ENCODE peak calls at places on chromosomes 7 and 10, in six cellular contexts. One of them, this sample, is unnamed.

GRCh38 chr7:11427686-11428273 is 404.2 kb downstream of the THSD7A start:
- DNase-seq in B cell: peak
- DNase-seq in CD8-positive, alpha-beta T cell: no peak
- DNase-seq in fibroblast of lung: peak
- DNase-seq in endothelial cell: peak
- DNase-seq in suprapubic skin: no peak
- DNase-seq in this sample: no peak

GRCh38 chr10:119080521-119081259 is at the start of gene EIF3A:
- DNase-seq in B cell: peak
- DNase-seq in fibroblast of lung: peak
- DNase-seq in endothelial cell: peak
- DNase-seq in suprapubic skin: peak
- DNase-seq in CD8-positive, alpha-beta T cell: peak
- DNase-seq in this sample: peak

GRCh38 chr10:69124558-69125121 is 662 bp downstream of the VPS26A start:
- DNase-seq in endothelial cell: peak
- DNase-seq in B cell: peak
- DNase-seq in fibroblast of lung: peak
- DNase-seq in CD8-positive, alpha-beta T cell: peak
- DNase-seq in suprapubic skin: no peak
- DNase-seq in this sample: no peak

GRCh38 chr10:6012506-6012905 is 35.2 kb upstream of the IL15RA start:
- DNase-seq in B cell: no peak
- DNase-seq in suprapubic skin: no peak
- DNase-seq in endothelial cell: no peak
- DNase-seq in fibroblast of lung: no peak
- DNase-seq in CD8-positive, alpha-beta T cell: no peak
- DNase-seq in this sample: no peak

GRCh38 chr7:82507365-82507975 is 63.9 kb upstream of the CACNA2D1 start:
- DNase-seq in endothelial cell: no peak
- DNase-seq in B cell: no peak
- DNase-seq in CD8-positive, alpha-beta T cell: no peak
- DNase-seq in fibroblast of lung: no peak
- DNase-seq in suprapubic skin: no peak
- DNase-seq in this sample: no peak

GRCh38 chr7:147525295-147525694 is 1065.3 kb upstream of the C7orf33 start:
- DNase-seq in B cell: no peak
- DNase-seq in suprapubic skin: no peak
- DNase-seq in fibroblast of lung: no peak
- DNase-seq in CD8-positive, alpha-beta T cell: no peak
- DNase-seq in endothelial cell: no peak
- DNase-seq in this sample: no peak

GRCh38 chr7:150401861-150402631 is 22.9 kb downstream of the ZNF775 start:
- DNase-seq in B cell: no peak
- DNase-seq in CD8-positive, alpha-beta T cell: no peak
- DNase-seq in suprapubic skin: no peak
- DNase-seq in endothelial cell: no peak
- DNase-seq in fibroblast of lung: no peak
- DNase-seq in this sample: no peak

GRCh38 chr7:68684246-68684850 is 913.9 kb upstream of the AUTS2 start:
- DNase-seq in suprapubic skin: no peak
- DNase-seq in endothelial cell: no peak
- DNase-seq in CD8-positive, alpha-beta T cell: no peak
- DNase-seq in fibroblast of lung: no peak
- DNase-seq in B cell: no peak
- DNase-seq in this sample: no peak

GRCh38 chr7:72114129-72114528 is 298.0 kb downstream of the CALN1 start:
- DNase-seq in CD8-positive, alpha-beta T cell: no peak
- DNase-seq in suprapubic skin: no peak
- DNase-seq in B cell: no peak
- DNase-seq in fibroblast of lung: no peak
- DNase-seq in endothelial cell: no peak
- DNase-seq in this sample: no peak

GRCh38 chr10:10891437-10891836 is 126.2 kb upstream of the CELF2 start:
- DNase-seq in B cell: no peak
- DNase-seq in CD8-positive, alpha-beta T cell: no peak
- DNase-seq in fibroblast of lung: peak
- DNase-seq in endothelial cell: no peak
- DNase-seq in suprapubic skin: no peak
- DNase-seq in this sample: no peak

GRCh38 chr10:1577945-1578344 is 159.4 kb downstream of the ADARB2 start:
- DNase-seq in CD8-positive, alpha-beta T cell: no peak
- DNase-seq in B cell: no peak
- DNase-seq in suprapubic skin: no peak
- DNase-seq in fibroblast of lung: no peak
- DNase-seq in endothelial cell: no peak
- DNase-seq in this sample: no peak

GRCh38 chr10:89590326-89590725 is 54.7 kb downstream of the PANK1 start:
- DNase-seq in fibroblast of lung: no peak
- DNase-seq in suprapubic skin: no peak
- DNase-seq in endothelial cell: no peak
- DNase-seq in CD8-positive, alpha-beta T cell: no peak
- DNase-seq in B cell: no peak
- DNase-seq in this sample: no peak

GRCh38 chr7:127858915-127859189 is 172.4 kb downstream of the LRRC4 start:
- DNase-seq in fibroblast of lung: no peak
- DNase-seq in B cell: no peak
- DNase-seq in suprapubic skin: no peak
- DNase-seq in endothelial cell: no peak
- DNase-seq in CD8-positive, alpha-beta T cell: no peak
- DNase-seq in this sample: no peak

GRCh38 chr10:31977440-31978157 is 49.0 kb upstream of the ARHGAP12 start:
- DNase-seq in suprapubic skin: no peak
- DNase-seq in B cell: peak
- DNase-seq in fibroblast of lung: peak
- DNase-seq in endothelial cell: no peak
- DNase-seq in CD8-positive, alpha-beta T cell: no peak
- DNase-seq in this sample: no peak

GRCh38 chr10:6052247-6053221 is 9.6 kb downstream of the IL2RA start:
- DNase-seq in suprapubic skin: no peak
- DNase-seq in B cell: no peak
- DNase-seq in endothelial cell: no peak
- DNase-seq in CD8-positive, alpha-beta T cell: peak
- DNase-seq in fibroblast of lung: no peak
- DNase-seq in this sample: no peak

GRCh38 chr7:75980865-75981449 is 13.4 kb downstream of the TMEM120A start:
- DNase-seq in CD8-positive, alpha-beta T cell: no peak
- DNase-seq in endothelial cell: no peak
- DNase-seq in suprapubic skin: no peak
- DNase-seq in fibroblast of lung: no peak
- DNase-seq in B cell: peak
- DNase-seq in this sample: no peak

GRCh38 chr7:141361965-141362364 is 189.2 kb upstream of the AGK start:
- DNase-seq in CD8-positive, alpha-beta T cell: no peak
- DNase-seq in suprapubic skin: no peak
- DNase-seq in endothelial cell: no peak
- DNase-seq in fibroblast of lung: no peak
- DNase-seq in B cell: no peak
- DNase-seq in this sample: no peak

GRCh38 chr10:51651063-51651462 is 48.3 kb downstream of the CSTF2T start:
- DNase-seq in CD8-positive, alpha-beta T cell: no peak
- DNase-seq in suprapubic skin: no peak
- DNase-seq in endothelial cell: no peak
- DNase-seq in fibroblast of lung: peak
- DNase-seq in B cell: no peak
- DNase-seq in this sample: no peak

GRCh38 chr7:17370901-17371550 is 72.6 kb downstream of the AHR start:
- DNase-seq in fibroblast of lung: peak
- DNase-seq in B cell: no peak
- DNase-seq in suprapubic skin: no peak
- DNase-seq in endothelial cell: no peak
- DNase-seq in CD8-positive, alpha-beta T cell: no peak
- DNase-seq in this sample: no peak

GRCh38 chr10:30432631-30433285 is 1.2 kb upstream of the MAP3K8 start:
- DNase-seq in CD8-positive, alpha-beta T cell: peak
- DNase-seq in B cell: peak
- DNase-seq in fibroblast of lung: peak
- DNase-seq in endothelial cell: no peak
- DNase-seq in suprapubic skin: no peak
- DNase-seq in this sample: no peak

GRCh38 chr7:150737265-150738055 is at the start of gene GIMAP5:
- DNase-seq in endothelial cell: no peak
- DNase-seq in suprapubic skin: no peak
- DNase-seq in fibroblast of lung: no peak
- DNase-seq in CD8-positive, alpha-beta T cell: peak
- DNase-seq in B cell: no peak
- DNase-seq in this sample: no peak

GRCh38 chr7:6487184-6487545 is 39.4 kb upstream of the DAGLB start:
- DNase-seq in CD8-positive, alpha-beta T cell: no peak
- DNase-seq in suprapubic skin: no peak
- DNase-seq in fibroblast of lung: no peak
- DNase-seq in B cell: no peak
- DNase-seq in endothelial cell: no peak
- DNase-seq in this sample: no peak

GRCh38 chr10:14084875-14085274 is 245.8 kb downstream of the FRMD4A start:
- DNase-seq in CD8-positive, alpha-beta T cell: no peak
- DNase-seq in endothelial cell: no peak
- DNase-seq in B cell: no peak
- DNase-seq in fibroblast of lung: no peak
- DNase-seq in suprapubic skin: no peak
- DNase-seq in this sample: no peak

GRCh38 chr10:74208997-74209396 is 58.0 kb downstream of the ADK start:
- DNase-seq in suprapubic skin: no peak
- DNase-seq in CD8-positive, alpha-beta T cell: no peak
- DNase-seq in fibroblast of lung: no peak
- DNase-seq in endothelial cell: no peak
- DNase-seq in B cell: no peak
- DNase-seq in this sample: no peak

GRCh38 chr7:130432886-130433285 is 7.9 kb downstream of the CEP41 start:
- DNase-seq in B cell: no peak
- DNase-seq in endothelial cell: no peak
- DNase-seq in fibroblast of lung: peak
- DNase-seq in CD8-positive, alpha-beta T cell: no peak
- DNase-seq in suprapubic skin: no peak
- DNase-seq in this sample: no peak

GRCh38 chr10:129942391-129942790 is 21.7 kb downstream of the EBF3 start:
- DNase-seq in fibroblast of lung: no peak
- DNase-seq in endothelial cell: no peak
- DNase-seq in suprapubic skin: no peak
- DNase-seq in CD8-positive, alpha-beta T cell: no peak
- DNase-seq in B cell: no peak
- DNase-seq in this sample: no peak
- TF ChIP-seq CTCF in fibroblast of lung: no peak
- TF ChIP-seq CTCF in endothelial cell: no peak
- TF ChIP-seq CTCF in suprapubic skin: no peak
- TF ChIP-seq CTCF in CD8-positive, alpha-beta T cell: no peak
- TF ChIP-seq CTCF in B cell: no peak
- TF ChIP-seq CTCF in this sample: no peak

DNA sequence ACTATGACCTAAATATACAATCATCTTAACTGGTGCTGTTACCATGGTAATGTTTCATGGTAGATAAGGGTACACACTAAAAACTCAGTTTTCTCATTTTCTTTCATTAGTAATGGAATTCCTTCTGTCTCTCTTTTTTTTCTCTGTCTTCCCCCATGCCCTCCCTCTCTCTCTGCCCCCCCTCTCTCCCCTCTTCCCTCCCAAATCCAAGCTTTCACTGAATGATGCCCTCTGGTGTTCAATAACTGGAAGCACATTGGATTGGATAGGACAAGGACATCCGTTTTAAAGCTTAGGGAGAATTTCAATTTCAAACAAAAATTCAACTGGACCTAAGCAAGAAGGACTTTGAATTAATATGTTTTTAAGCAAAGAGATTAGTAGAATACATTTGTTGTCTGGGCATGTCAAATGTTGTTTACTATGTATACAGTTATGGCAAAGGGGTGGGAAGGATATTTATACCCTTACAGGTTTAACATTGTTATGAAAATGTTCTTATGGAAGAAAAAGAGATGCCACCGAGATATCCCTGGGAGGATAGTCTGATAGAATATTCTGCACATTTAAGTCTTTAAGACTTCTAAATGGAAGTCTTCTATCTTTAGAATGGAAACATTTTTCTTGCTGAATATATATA is 6.1 kb downstream of the CHRM2 start:
- DNase-seq in endothelial cell: no peak
- DNase-seq in CD8-positive, alpha-beta T cell: no peak
- DNase-seq in suprapubic skin: no peak
- DNase-seq in fibroblast of lung: peak
- DNase-seq in B cell: no peak
- DNase-seq in this sample: no peak
- TF ChIP-seq CTCF in endothelial cell: peak
- TF ChIP-seq CTCF in CD8-positive, alpha-beta T cell: no peak
- TF ChIP-seq CTCF in suprapubic skin: no peak
- TF ChIP-seq CTCF in fibroblast of lung: peak
- TF ChIP-seq CTCF in B cell: no peak
- TF ChIP-seq CTCF in this sample: peak

GRCh38 chr10:37681617-37681999 is 175.8 kb downstream of the ZNF248 start:
- DNase-seq in suprapubic skin: no peak
- DNase-seq in B cell: no peak
- DNase-seq in fibroblast of lung: no peak
- DNase-seq in CD8-positive, alpha-beta T cell: no peak
- DNase-seq in endothelial cell: no peak
- DNase-seq in this sample: no peak
- TF ChIP-seq CTCF in suprapubic skin: no peak
- TF ChIP-seq CTCF in B cell: no peak
- TF ChIP-seq CTCF in fibroblast of lung: no peak
- TF ChIP-seq CTCF in CD8-positive, alpha-beta T cell: no peak
- TF ChIP-seq CTCF in endothelial cell: no peak
- TF ChIP-seq CTCF in this sample: no peak

DNA sequence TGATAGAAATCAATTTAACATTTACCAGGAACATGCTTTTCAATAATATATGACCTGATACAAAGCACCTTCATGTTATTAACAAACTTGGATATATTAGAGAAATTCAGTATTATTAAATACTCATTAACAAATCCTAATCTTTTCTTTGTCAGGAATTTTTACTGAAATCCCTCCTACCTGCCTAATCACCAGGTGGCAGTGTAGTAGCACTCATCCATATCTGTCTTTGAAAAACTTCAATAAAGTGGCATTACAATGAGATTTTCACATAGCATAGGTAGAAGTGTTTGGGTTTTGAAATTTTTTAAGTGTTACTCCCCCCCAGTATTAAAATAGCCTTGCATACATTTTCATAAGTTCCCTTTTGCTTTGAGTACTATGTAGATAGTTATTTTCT is 1246.6 kb upstream of the LRRN3 start:
- DNase-seq in B cell: no peak
- DNase-seq in endothelial cell: no peak
- DNase-seq in fibroblast of lung: peak
- DNase-seq in CD8-positive, alpha-beta T cell: no peak
- DNase-seq in suprapubic skin: no peak
- DNase-seq in this sample: no peak
- TF ChIP-seq CTCF in B cell: no peak
- TF ChIP-seq CTCF in endothelial cell: peak
- TF ChIP-seq CTCF in fibroblast of lung: no peak
- TF ChIP-seq CTCF in CD8-positive, alpha-beta T cell: peak
- TF ChIP-seq CTCF in suprapubic skin: peak
- TF ChIP-seq CTCF in this sample: peak

GRCh38 chr10:103854265-103854686 is 1.1 kb downstream of the SH3PXD2A start:
- DNase-seq in endothelial cell: peak
- DNase-seq in fibroblast of lung: peak
- DNase-seq in B cell: no peak
- DNase-seq in suprapubic skin: no peak
- DNase-seq in CD8-positive, alpha-beta T cell: no peak
- DNase-seq in this sample: no peak
- TF ChIP-seq CTCF in endothelial cell: no peak
- TF ChIP-seq CTCF in fibroblast of lung: no peak
- TF ChIP-seq CTCF in B cell: no peak
- TF ChIP-seq CTCF in suprapubic skin: no peak
- TF ChIP-seq CTCF in CD8-positive, alpha-beta T cell: no peak
- TF ChIP-seq CTCF in this sample: peak

This sample was measured in type B pancreatic cell.